ENCODE peak calls at places on chromosomes 4 and X, in six cellular contexts. L, X, N, I, C and M are unnamed samples.
A peak's percentile ranks its signal among the peaks of the same experiment; 100 is the strongest.

GRCh38 chr4:182531555-182532162 is 288.5 kb downstream of the TENM3 start:
- DNase-seq in L (no peak), X (no peak), N (no peak), I (no peak), C (no peak), M (no peak)

GRCh38 chr4:20416800-20417199 is 165.1 kb downstream of the SLIT2 start:
- DNase-seq in L (no peak), X (no peak), N (no peak), I (no peak), C (no peak), M (no peak)

GRCh38 chr4:45453258-45453841 is 670.5 kb downstream of the GABRG1 start:
- DNase-seq in L (no peak), X (no peak), N (no peak), I (no peak), C (no peak), M (no peak)

GRCh38 chrX:68717196-68717595 is 69.7 kb downstream of the STARD8 start:
- DNase-seq in L (no peak), X (peak; percentile 43), N (no peak), I (no peak), C (no peak), M (no peak)

GRCh38 chrX:153612413-153612812 is 13.5 kb upstream of the CCNQ start:
- DNase-seq in L (no peak), X (peak; percentile 54), N (no peak), I (no peak), C (no peak), M (no peak)

GRCh38 chr4:60857354-60857753 is 342.8 kb upstream of the ADGRL3 start:
- DNase-seq in L (no peak), X (no peak), N (no peak), I (no peak), C (no peak), M (no peak)

GRCh38 chrX:1395646-1396216 is 3.8 kb upstream of the SLC25A6 start:
- DNase-seq in L (no peak), X (no peak), N (no peak), I (no peak), C (no peak), M (no peak)

GRCh38 chrX:100410083-100410590 is at the start of gene PCDH19:
- DNase-seq in L (no peak), X (peak; percentile 81), N (peak; percentile 38), I (peak; percentile 56), C (no peak), M (peak; percentile 33)

GRCh38 chr4:74675673-74676279 is 118.5 kb downstream of the BTC start:
- DNase-seq in L (no peak), X (no peak), N (no peak), I (no peak), C (no peak), M (peak; percentile 42)

GRCh38 chr4:75564023-75564422 is 8.2 kb downstream of the ODAPH start:
- DNase-seq in L (no peak), X (no peak), N (no peak), I (no peak), C (no peak), M (no peak)

GRCh38 chrX:9352683-9353430 is 112.0 kb upstream of the TBL1X start:
- DNase-seq in L (peak; percentile 11), X (peak; percentile 80), N (no peak), I (peak; percentile 20), C (peak; percentile 81), M (peak; percentile 11)

GRCh38 chr4:13298655-13299054 is 185.5 kb downstream of the RAB28 start:
- DNase-seq in L (no peak), X (no peak), N (peak; percentile 24), I (no peak), C (no peak), M (no peak)

GRCh38 chr4:98921292-98921691 is 7.6 kb downstream of the EIF4E start:
- DNase-seq in L (no peak), X (no peak), N (no peak), I (no peak), C (no peak), M (no peak)

GRCh38 chr4:160514126-160514525 is 1411.2 kb downstream of the RAPGEF2 start:
- DNase-seq in L (no peak), X (no peak), N (no peak), I (no peak), C (no peak), M (no peak)

GRCh38 chr4:100288811-100289529 is 98.7 kb upstream of the DDIT4L start:
- DNase-seq in L (no peak), X (no peak), N (no peak), I (no peak), C (no peak), M (no peak)

GRCh38 chr4:1898007-1898406 is 26.8 kb downstream of the NSD2 start:
- DNase-seq in L (no peak), X (peak; percentile 18), N (no peak), I (no peak), C (no peak), M (no peak)
- H3K4me1 ChIP-seq in L (peaks cover 8% of the 10 kb centered on the region), X (peaks cover 6% of the 10 kb centered on the region), N (no peaks in the 10 kb centered on the region), I (no peaks in the 10 kb centered on the region), C (peaks cover 15% of the 10 kb centered on the region), M (no peaks in the 10 kb centered on the region)

GRCh38 chr4:94455081-94455480 is 3.3 kb downstream of the PDLIM5 start:
- DNase-seq in L (no peak), X (no peak), N (peak; percentile 70), I (no peak), C (peak; percentile 24), M (peak; percentile 87)

GRCh38 chr4:94454405-94454804 is 2.7 kb downstream of the PDLIM5 start:
- DNase-seq in L (no peak), X (no peak), N (no peak), I (no peak), C (no peak), M (no peak)

GRCh38 chr4:94451669-94452475 is at the start of gene PDLIM5:
- DNase-seq in L (peak; percentile 31), X (peak; percentile 99), N (peak; percentile 90), I (peak; percentile 94), C (peak; percentile 95), M (peak; percentile 92)

GRCh38 chr4:94452476-94453300 is 946 bp downstream of the PDLIM5 start:
- DNase-seq in L (peak; percentile 5), X (peak; percentile 87), N (peak; percentile 91), I (peak; percentile 89), C (peak; percentile 90), M (peak; percentile 89)

GRCh38 chr4:94453534-94453963 is 1.8 kb downstream of the PDLIM5 start:
- DNase-seq in L (no peak), X (no peak), N (no peak), I (no peak), C (no peak), M (no peak)
- TF ChIP-seq POLR2A in L (no peak), X (no peak), N (no peak), I (no peak), C (no peak), M (peak; percentile 64)

GRCh38 chr4:86968477-86969015 is 33.7 kb downstream of the AFF1 start:
- DNase-seq in L (no peak), X (no peak), N (no peak), I (no peak), C (no peak), M (no peak)

GRCh38 chr4:86971355-86971683 is 36.5 kb downstream of the AFF1 start:
- DNase-seq in L (no peak), X (no peak), N (no peak), I (no peak), C (no peak), M (no peak)

GRCh38 chr4:86967798-86968197 is 33.0 kb downstream of the AFF1 start:
- DNase-seq in L (no peak), X (no peak), N (no peak), I (no peak), C (no peak), M (no peak)

GRCh38 chr4:86972997-86973396 is 38.2 kb downstream of the AFF1 start:
- DNase-seq in L (no peak), X (no peak), N (no peak), I (no peak), C (peak; percentile 88), M (peak; percentile 93)

GRCh38 chr4:86970447-86971354 is 35.9 kb downstream of the AFF1 start:
- DNase-seq in L (no peak), X (no peak), N (no peak), I (no peak), C (no peak), M (no peak)
- H3K4me1 ChIP-seq in L (peaks cover 96% of the 10 kb centered on the region), X (peaks cover 9% of the 10 kb centered on the region), N (no peaks in the 10 kb centered on the region), I (peaks cover 13% of the 10 kb centered on the region), C (peaks cover 56% of the 10 kb centered on the region), M (peaks cover 57% of the 10 kb centered on the region)

GRCh38 chr4:79958511-79959264 is 114.3 kb downstream of the ANTXR2 start:
- DNase-seq in L (no peak), X (no peak), N (no peak), I (no peak), C (no peak), M (no peak)
- TF ChIP-seq POLR2A in L (no peak), X (no peak), N (no peak), I (no peak), C (no peak), M (no peak)

DNA sequence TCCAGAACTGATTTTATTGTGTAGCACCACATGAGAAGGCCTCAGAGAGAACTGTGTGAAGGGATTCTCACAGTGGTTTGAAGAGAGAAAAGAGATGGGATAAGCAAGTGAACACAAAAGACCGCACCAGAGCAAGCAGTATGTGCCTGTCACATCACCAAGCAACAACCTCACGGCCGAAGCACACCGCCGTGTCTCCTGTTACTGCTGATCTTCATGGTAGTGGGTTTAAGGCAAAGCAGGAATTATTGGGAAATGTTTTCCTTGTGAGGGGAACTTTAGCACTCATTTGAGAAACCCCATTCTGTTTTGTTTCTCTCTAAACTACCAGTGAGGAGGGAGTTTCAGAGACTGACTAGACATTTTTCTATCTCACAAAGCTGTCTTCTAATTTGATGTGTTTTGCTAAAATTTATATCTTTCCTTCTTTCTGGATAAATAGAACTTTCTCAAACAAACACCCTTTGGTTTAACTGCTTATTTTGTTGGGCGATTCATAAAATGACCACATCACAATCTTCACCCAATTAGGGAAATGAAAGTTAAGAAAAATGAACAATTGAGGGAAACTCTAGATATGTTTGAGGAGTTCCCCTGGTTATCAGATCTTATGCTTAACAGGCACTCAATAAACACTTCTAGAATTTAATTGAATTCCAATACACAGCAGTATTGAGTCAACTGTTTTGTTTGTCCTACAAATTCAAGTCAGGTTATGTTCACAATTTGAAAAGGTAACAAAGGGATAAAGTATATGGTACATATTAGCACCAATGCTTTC is 16.5 kb downstream of the SH3KBP1 start:
- DNase-seq in L (no peak), X (no peak), N (no peak), I (no peak), C (no peak), M (no peak)
- H3K4me1 ChIP-seq in L (peaks cover 12% of the 10 kb centered on the region), X (peaks cover 15% of the 10 kb centered on the region), N (no peaks in the 10 kb centered on the region), I (no peaks in the 10 kb centered on the region), C (peaks cover 38% of the 10 kb centered on the region), M (no peaks in the 10 kb centered on the region)

GRCh38 chrX:15854712-15855561 is at the start of gene AP1S2:
- DNase-seq in L (peak; percentile 79), X (peak; percentile 100), N (peak; percentile 92), I (peak; percentile 92), C (peak; percentile 98), M (peak; percentile 92)
- TF ChIP-seq POLR2A in L (no peak), X (peak; percentile 71), N (peak; percentile 76), I (peak; percentile 82), C (peak; percentile 62), M (peak; percentile 81)

DNA sequence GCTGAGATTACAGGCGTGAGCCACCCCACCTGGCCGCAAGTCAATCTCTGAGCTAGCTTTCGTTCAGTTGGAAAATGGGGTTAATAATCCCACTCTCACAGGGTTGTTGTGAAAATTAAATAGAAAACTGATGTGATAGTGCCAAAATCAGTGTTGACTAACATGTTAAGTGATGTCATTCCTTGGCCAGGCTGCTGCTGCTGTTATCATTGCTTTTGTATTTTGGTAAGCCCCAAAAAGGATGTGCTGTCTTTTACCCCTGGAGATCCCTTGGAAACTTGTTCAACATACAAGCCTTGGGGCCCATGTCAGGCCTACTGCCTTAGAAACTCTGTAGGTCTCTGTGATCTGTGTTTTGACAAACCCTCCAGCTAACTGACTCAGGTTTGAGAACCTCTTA is 106.3 kb downstream of the AFF1 start:
- DNase-seq in L (no peak), X (no peak), N (peak; percentile 81), I (no peak), C (no peak), M (no peak)
- H3K4me1 ChIP-seq in L (peaks cover 100% of the 10 kb centered on the region), X (peaks cover 70% of the 10 kb centered on the region), N (peaks cover 26% of the 10 kb centered on the region), I (peaks cover 76% of the 10 kb centered on the region), C (peaks cover 92% of the 10 kb centered on the region), M (peaks cover 85% of the 10 kb centered on the region)